ENCODE peak calls at places on chromosomes 5 and 9, in ten cellular contexts. A is ecto neural progenitor cell; T is AG10803; O is stimulated activated CD4-positive, alpha-beta T cell treated with anti-CD3 and anti-CD28 coated beads, TNF-alpha, amount 100 ng/mL, for 1 hour; L is T-helper 17 cell; G is ELF-1; X is HL-60; D is ascending aorta; Q is tibial nerve; K is hippocampal formation. U is an unnamed sample.

GRCh38 chr5:38258319-38259061 is at the start of gene EGFLAM:
- DNase-seq in A (peak; percentile 87), T (no peak), O (no peak), L (no peak), G (peak; percentile 88), X (no peak), D (no peak), Q (no peak), K (no peak), U (peak; percentile 71)

GRCh38 chr9:19517202-19517942 is 108.6 kb downstream of the ACER2 start:
- DNase-seq in A (peak; percentile 58), T (no peak), O (no peak), L (no peak), G (peak; percentile 75), X (no peak), D (no peak), Q (no peak), K (no peak), U (no peak)

GRCh38 chr5:175319199-175319598 is 124.8 kb downstream of the DRD1 start:
- DNase-seq in A (no peak), T (no peak), O (no peak), L (no peak), G (no peak), X (no peak), D (no peak), Q (no peak), K (no peak), U (no peak)

GRCh38 chr9:114989600-114990410 is 59.4 kb upstream of the TNFSF8 start:
- DNase-seq in A (no peak), T (no peak), O (no peak), L (peak; percentile 15), G (no peak), X (no peak), D (no peak), Q (no peak), K (no peak), U (no peak)

GRCh38 chr9:89226076-89226475 is 47.5 kb upstream of the SHC3 start:
- DNase-seq in A (peak; percentile 89), T (no peak), O (no peak), L (no peak), G (peak; percentile 85), X (no peak), D (no peak), Q (no peak), K (no peak), U (no peak)

GRCh38 chr5:90421136-90421535 is 11.6 kb upstream of the CETN3 start:
- DNase-seq in A (peak; percentile 58), T (peak; percentile 7), O (no peak), L (no peak), G (peak; percentile 37), X (no peak), D (no peak), Q (no peak), K (no peak), U (peak; percentile 4)

GRCh38 chr5:56951131-56951945 is 585 bp downstream of the MIER3 start:
- DNase-seq in A (peak; percentile 78), T (peak; percentile 18), O (no peak), L (peak; percentile 11), G (peak; percentile 75), X (no peak), D (no peak), Q (no peak), K (peak; percentile 47), U (peak; percentile 22)

GRCh38 chr5:1345876-1346626 is 1.2 kb upstream of the CLPTM1L start:
- DNase-seq in A (no peak), T (no peak), O (no peak), L (no peak), G (no peak), X (no peak), D (no peak), Q (no peak), K (no peak), U (no peak)

GRCh38 chr9:132099741-132100407 is 20.2 kb upstream of the MED27 start:
- DNase-seq in A (no peak), T (no peak), O (no peak), L (no peak), G (no peak), X (no peak), D (no peak), Q (no peak), K (no peak), U (no peak)

GRCh38 chr5:140189977-140190867 is 15.2 kb downstream of the CYSTM1 start:
- DNase-seq in A (no peak), T (peak; percentile 57), O (no peak), L (no peak), G (no peak), X (no peak), D (no peak), Q (no peak), K (no peak), U (no peak)

GRCh38 chr9:80605129-80605528 is 1033.4 kb downstream of the TLE4 start:
- DNase-seq in A (no peak), T (peak; percentile 31), O (no peak), L (no peak), G (peak; percentile 3), X (no peak), D (no peak), Q (no peak), K (no peak), U (peak; percentile 3)

GRCh38 chr9:6014668-6015270 is 655 bp downstream of the RANBP6 start:
- DNase-seq in A (no peak), T (peak; percentile 46), O (no peak), L (no peak), G (no peak), X (no peak), D (no peak), Q (no peak), K (no peak), U (no peak)

GRCh38 chr5:142817961-142818431 is 47.8 kb downstream of the ARHGAP26 start:
- DNase-seq in A (no peak), T (peak; percentile 82), O (no peak), L (no peak), G (no peak), X (no peak), D (no peak), Q (no peak), K (no peak), U (no peak)

GRCh38 chr5:27008604-27009564 is 29.5 kb downstream of the CDH9 start:
- DNase-seq in A (no peak), T (no peak), O (no peak), L (no peak), G (no peak), X (no peak), D (no peak), Q (no peak), K (no peak), U (no peak)

GRCh38 chr9:115593587-115594091 is 475.7 kb upstream of the TNC start:
- DNase-seq in A (no peak), T (peak; percentile 68), O (no peak), L (no peak), G (peak; percentile 36), X (peak; percentile 2), D (no peak), Q (peak; percentile 49), K (no peak), U (no peak)

GRCh38 chr9:12204512-12204911 is 488.7 kb upstream of the TYRP1 start:
- DNase-seq in A (no peak), T (no peak), O (no peak), L (no peak), G (peak; percentile 7), X (no peak), D (no peak), Q (no peak), K (no peak), U (no peak)

GRCh38 chr5:127820910-127821553 is 117.8 kb downstream of the CCDC192 start:
- DNase-seq in A (no peak), T (peak; percentile 74), O (no peak), L (no peak), G (no peak), X (no peak), D (no peak), Q (no peak), K (no peak), U (no peak)

GRCh38 chr5:161863259-161863658 is 15.3 kb downstream of the GABRA1 start:
- DNase-seq in A (no peak), T (no peak), O (no peak), L (no peak), G (no peak), X (no peak), D (no peak), Q (no peak), K (no peak), U (no peak)

GRCh38 chr9:112874006-112874405 is 16.7 kb downstream of the SLC46A2 start:
- DNase-seq in A (no peak), T (no peak), O (no peak), L (no peak), G (no peak), X (no peak), D (no peak), Q (no peak), K (no peak), U (no peak)

GRCh38 chr5:79772651-79773050 is 83.0 kb downstream of the CMYA5 start:
- DNase-seq in A (no peak), T (no peak), O (no peak), L (no peak), G (no peak), X (no peak), D (no peak), Q (no peak), K (no peak), U (no peak)

GRCh38 chr9:109923371-109923770 is 143.4 kb downstream of the PALM2AKAP2 start:
- DNase-seq in A (peak; percentile 39), T (no peak), O (no peak), L (no peak), G (no peak), X (no peak), D (no peak), Q (no peak), K (no peak), U (no peak)

GRCh38 chr5:76468625-76469410 is 65.7 kb downstream of the IQGAP2 start:
- DNase-seq in A (no peak), T (no peak), O (no peak), L (no peak), G (no peak), X (peak; percentile 18), D (no peak), Q (no peak), K (no peak), U (no peak)

GRCh38 chr5:130541617-130542221 is 623.3 kb downstream of the HINT1 start:
- DNase-seq in A (no peak), T (peak; percentile 40), O (no peak), L (no peak), G (no peak), X (peak; percentile 14), D (no peak), Q (no peak), K (no peak), U (no peak)

GRCh38 chr5:66796306-66797292 is 200.4 kb downstream of the MAST4 start:
- DNase-seq in A (no peak), T (peak; percentile 3), O (no peak), L (no peak), G (no peak), X (no peak), D (no peak), Q (no peak), K (no peak), U (no peak)

U was measured in HuH-7.5.